ENCODE peak calls at places on chromosomes 7 and 10, in four cellular contexts. U is AG09319, I is hepatocyte, B is fibroblast of mammary gland. Y is an unnamed sample.
A peak's percentile ranks its signal among the peaks of the same experiment; 100 is the strongest.

GRCh38 chr7:151179946-151180345 is 7.1 kb downstream of the ASB10 start:
- DNase-seq in U (no peak), I (no peak), B (no peak), Y (no peak)

GRCh38 chr10:4181690-4182089 is 396.7 kb upstream of the KLF6 start:
- DNase-seq in U (no peak), I (no peak), B (peak; percentile 47), Y (no peak)

GRCh38 chr7:111071556-111071955 is 19.4 kb upstream of the LRRN3 start:
- DNase-seq in U (no peak), I (no peak), B (no peak), Y (no peak)

GRCh38 chr10:117552759-117553158 is 10.2 kb downstream of the EMX2 start:
- DNase-seq in U (no peak), I (no peak), B (no peak), Y (no peak)

GRCh38 chr7:45901566-45901965 is 13.3 kb downstream of the IGFBP1 start:
- DNase-seq in U (no peak), I (no peak), B (no peak), Y (no peak)

GRCh38 chr10:32489158-32489557 is 43.2 kb downstream of the CCDC7 start:
- DNase-seq in U (no peak), I (no peak), B (no peak), Y (no peak)

GRCh38 chr10:100370561-100370975 is 23.5 kb downstream of the SCD start:
- DNase-seq in U (no peak), I (peak; percentile 53), B (peak; percentile 79), Y (peak; percentile 47)

GRCh38 chr10:125084191-125085186 is 75.9 kb downstream of the CTBP2 start:
- DNase-seq in U (peak; percentile 42), I (peak; percentile 64), B (peak; percentile 91), Y (peak; percentile 98)

GRCh38 chr7:108124820-108125219 is 5.3 kb downstream of the LAMB4 start:
- DNase-seq in U (no peak), I (no peak), B (peak; percentile 65), Y (no peak)

GRCh38 chr10:17607603-17608332 is 9.4 kb downstream of the HACD1 start:
- DNase-seq in U (no peak), I (peak; percentile 74), B (peak; percentile 73), Y (no peak)

GRCh38 chr10:124649209-124649608 is 95.0 kb downstream of the FAM53B start:
- DNase-seq in U (no peak), I (no peak), B (peak; percentile 39), Y (peak; percentile 46)

GRCh38 chr7:30771859-30772429 is 727 bp downstream of the MINDY4 start:
- DNase-seq in U (no peak), I (no peak), B (no peak), Y (no peak)

GRCh38 chr7:148527717-148528168 is 62.8 kb upstream of the C7orf33 start:
- DNase-seq in U (no peak), I (peak; percentile 80), B (peak; percentile 93), Y (peak; percentile 81)

GRCh38 chr10:4650572-4650971 is 175.4 kb upstream of the AKR1E2 start:
- DNase-seq in U (peak; percentile 47), I (peak; percentile 22), B (peak; percentile 47), Y (no peak)

GRCh38 chr10:120732643-120733313 is 118.4 kb upstream of the WDR11 start:
- DNase-seq in U (no peak), I (no peak), B (no peak), Y (no peak)

GRCh38 chr7:112584290-112584689 is 103.5 kb downstream of the LSMEM1 start:
- DNase-seq in U (no peak), I (no peak), B (no peak), Y (no peak)

GRCh38 chr7:104368006-104368405 is 39.6 kb downstream of the LHFPL3 start:
- DNase-seq in U (no peak), I (no peak), B (no peak), Y (no peak)

GRCh38 chr10:74150151-74151056 is at the start of gene AP3M1:
- DNase-seq in U (no peak), I (peak; percentile 89), B (no peak), Y (peak; percentile 82)

GRCh38 chr7:24318326-24318725 is 34.3 kb downstream of the NPY start:
- DNase-seq in U (no peak), I (peak; percentile 25), B (no peak), Y (no peak)

GRCh38 chr7:71535616-71536015 is 403.7 kb downstream of the GALNT17 start:
- DNase-seq in U (no peak), I (no peak), B (no peak), Y (no peak)

GRCh38 chr10:74328388-74328787 is 177.4 kb downstream of the ADK start:
- DNase-seq in U (no peak), I (no peak), B (peak; percentile 16), Y (no peak)

GRCh38 chr7:151876112-151876898 is 610 bp downstream of the PRKAG2 start:
- DNase-seq in U (no peak), I (peak; percentile 56), B (peak; percentile 5), Y (peak; percentile 79)

GRCh38 chr10:7035111-7035761 is 375.6 kb downstream of the SFMBT2 start:
- DNase-seq in U (no peak), I (no peak), B (no peak), Y (no peak)

GRCh38 chr7:17580141-17580540 is 281.7 kb downstream of the AHR start:
- DNase-seq in U (no peak), I (no peak), B (peak; percentile 98), Y (no peak)

GRCh38 chr7:39621261-39621660 is 2.1 kb upstream of the RALA start:
- DNase-seq in U (no peak), I (no peak), B (peak; percentile 93), Y (no peak)

GRCh38 chr7:112205348-112206237 is 606 bp downstream of the DOCK4 start:
- DNase-seq in U (peak; percentile 36), I (peak; percentile 71), B (peak; percentile 67), Y (peak; percentile 61)

GRCh38 chr10:76316234-76316633 is 884.8 kb downstream of the LRMDA start:
- DNase-seq in U (no peak), I (no peak), B (no peak), Y (no peak)

GRCh38 chr10:76317078-76317477 is 885.7 kb downstream of the LRMDA start:
- DNase-seq in U (no peak), I (no peak), B (no peak), Y (no peak)

GRCh38 chr10:76318171-76318570 is 886.7 kb downstream of the LRMDA start:
- DNase-seq in U (no peak), I (no peak), B (no peak), Y (no peak)

GRCh38 chr10:76311752-76312699 is 880.6 kb downstream of the LRMDA start:
- DNase-seq in U (no peak), I (peak; percentile 56), B (peak; percentile 45), Y (peak; percentile 51)

GRCh38 chr10:76315240-76315639 is 883.8 kb downstream of the LRMDA start:
- DNase-seq in U (no peak), I (no peak), B (no peak), Y (no peak)
- TF ChIP-seq CTCF in U (no peak), I (no peak), B (no peak), Y (no peak)

GRCh38 chr7:116495737-116496136 is 3.8 kb upstream of the CAV2 start:
- DNase-seq in U (no peak), I (no peak), B (peak; percentile 83), Y (no peak)
- TF ChIP-seq CTCF in U (no peak), I (no peak), B (no peak), Y (no peak)

GRCh38 chr10:3067859-3068179 is 471 bp downstream of the PFKP start:
- DNase-seq in U (no peak), I (no peak), B (no peak), Y (no peak)

GRCh38 chr10:3067045-3067858 is at the start of gene PFKP:
- DNase-seq in U (no peak), I (peak; percentile 44), B (no peak), Y (no peak)

GRCh38 chr10:3068201-3068967 is 1.0 kb downstream of the PFKP start:
- DNase-seq in U (no peak), I (peak; percentile 77), B (peak; percentile 57), Y (peak; percentile 58)

GRCh38 chr10:3069876-3070275 is 2.5 kb downstream of the PFKP start:
- DNase-seq in U (no peak), I (no peak), B (no peak), Y (no peak)

DNA sequence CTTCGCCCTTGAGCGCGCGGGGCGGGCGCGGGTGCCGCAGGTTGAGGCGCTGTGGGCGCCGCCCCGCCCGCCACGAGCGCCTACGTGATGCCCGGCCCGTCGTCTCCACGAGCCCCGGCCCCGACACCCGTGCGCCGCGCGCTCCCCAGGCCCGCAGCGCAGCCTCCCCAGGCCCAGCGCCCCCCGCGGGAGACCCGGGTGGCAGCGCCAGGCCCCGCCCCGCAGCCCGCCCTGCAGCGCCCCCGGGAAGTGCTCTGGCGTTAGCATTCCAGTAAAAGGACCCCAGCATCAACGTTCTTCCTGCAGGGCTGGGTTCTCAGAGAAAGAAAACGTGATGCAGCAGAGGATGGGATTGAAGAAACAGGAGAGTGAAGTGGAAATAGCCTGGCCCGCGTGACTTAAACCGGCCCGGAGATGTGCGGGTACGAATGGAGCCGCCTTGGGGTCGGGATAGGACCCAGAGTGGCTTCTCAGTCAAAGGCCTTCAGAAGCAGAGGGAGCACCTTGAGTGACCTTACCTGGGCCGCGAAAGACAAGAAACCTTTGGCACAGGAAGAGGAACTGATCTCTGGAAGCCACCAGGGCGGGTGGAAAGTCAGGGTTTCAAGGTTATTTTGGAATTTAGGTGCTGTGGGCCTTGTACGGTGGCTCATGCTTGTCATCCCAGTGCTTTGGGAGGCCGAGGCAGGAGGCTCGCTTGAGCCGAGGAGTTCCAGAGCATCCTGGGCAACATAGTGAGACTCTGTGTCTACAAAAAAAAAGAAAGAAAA is 1.8 kb downstream of the PFKP start:
- DNase-seq in U (no peak), I (peak; percentile 33), B (no peak), Y (no peak)
- TF ChIP-seq CTCF in U (no peak), I (no peak), B (no peak), Y (no peak)

GRCh38 chr10:63504145-63504881 is 16.9 kb upstream of the REEP3 start:
- DNase-seq in U (no peak), I (no peak), B (no peak), Y (no peak)
- TF ChIP-seq CTCF in U (no peak), I (no peak), B (no peak), Y (no peak)

GRCh38 chr7:128872394-128872824 is 9.8 kb downstream of the ATP6V1F start:
- DNase-seq in U (no peak), I (no peak), B (no peak), Y (no peak)
- TF ChIP-seq CTCF in U (no peak), I (no peak), B (no peak), Y (no peak)

GRCh38 chr10:5685764-5686240 is 1.2 kb downstream of the TASOR2 start:
- DNase-seq in U (no peak), I (peak; percentile 26), B (peak; percentile 24), Y (no peak)

GRCh38 chr10:5684318-5684970 is at the start of gene TASOR2:
- DNase-seq in U (peak; percentile 92), I (peak; percentile 99), B (peak; percentile 96), Y (peak; percentile 98)

GRCh38 chr10:5681930-5682329 is 2.7 kb upstream of the TASOR2 start:
- DNase-seq in U (no peak), I (no peak), B (no peak), Y (no peak)

GRCh38 chr10:5683065-5683464 is 1.6 kb upstream of the TASOR2 start:
- DNase-seq in U (no peak), I (no peak), B (no peak), Y (no peak)

GRCh38 chr10:5684971-5685763 is 529 bp downstream of the TASOR2 start:
- DNase-seq in U (peak; percentile 31), I (peak; percentile 85), B (peak; percentile 73), Y (peak; percentile 62)
- TF ChIP-seq CTCF in U (peak; percentile 70), I (peak; percentile 57), B (peak; percentile 62), Y (peak; percentile 40)